ENCODE peak calls at places on chromosomes 12 and 14, in four cellular contexts. J, K, H and O are unnamed samples.
A peak's percentile ranks its signal among the peaks of the same experiment; 100 is the strongest.

GRCh38 chr12:65695077-65695865 is 129.0 kb upstream of the HMGA2 start:
- DNase-seq in H (no peak), J (peak; percentile 95), K (peak; percentile 63), O (no peak)

GRCh38 chr12:12088761-12089160 is 18.0 kb downstream of the BCL2L14 start:
- DNase-seq in H (no peak), J (no peak), K (peak; percentile 29), O (no peak)

GRCh38 chr12:120820885-120821510 is 83.2 kb downstream of the SPPL3 start:
- DNase-seq in H (no peak), K (no peak), J (no peak), O (no peak)

GRCh38 chr14:24113801-24114535 is 609 bp upstream of the DCAF11 start:
- DNase-seq in K (peak; percentile 94), J (peak; percentile 93), H (peak; percentile 62), O (peak; percentile 82)

GRCh38 chr12:15856097-15856982 is 25.8 kb upstream of the STRAP start:
- DNase-seq in J (no peak), K (peak; percentile 78), H (no peak), O (peak; percentile 31)

GRCh38 chr12:74424778-74425177 is 112.9 kb upstream of the ATXN7L3B start:
- DNase-seq in K (no peak), J (no peak), H (no peak), O (no peak)

GRCh38 chr12:67517181-67517887 is 131.2 kb upstream of the DYRK2 start:
- DNase-seq in H (no peak), J (peak; percentile 52), K (no peak), O (no peak)

GRCh38 chr14:76195003-76195402 is 43.3 kb downstream of the GPATCH2L start:
- DNase-seq in K (no peak), H (no peak), J (no peak), O (no peak)

GRCh38 chr12:49664167-49664566 is 40.8 kb downstream of the PRPF40B start:
- DNase-seq in J (no peak), K (no peak), H (no peak), O (no peak)

GRCh38 chr12:64019101-64019500 is 174.6 kb downstream of the SRGAP1 start:
- DNase-seq in H (no peak), K (no peak), J (no peak), O (no peak)

GRCh38 chr12:93127582-93128331 is 198.7 kb upstream of the EEA1 start:
- DNase-seq in H (no peak), K (peak; percentile 75), J (no peak), O (no peak)

GRCh38 chr14:20002319-20002718 is 356 bp downstream of the OR4Q2 start:
- DNase-seq in K (no peak), H (no peak), J (no peak), O (no peak)

GRCh38 chr14:41872906-41873305 is 266.2 kb downstream of the LRFN5 start:
- DNase-seq in H (no peak), J (no peak), K (no peak), O (no peak)

GRCh38 chr12:119444462-119445044 is 110.0 kb downstream of the CCDC60 start:
- DNase-seq in H (no peak), J (peak; percentile 25), K (peak; percentile 95), O (peak; percentile 34)

GRCh38 chr14:58426819-58427288 is 477 bp downstream of the TIMM9 start:
- DNase-seq in H (peak; percentile 38), J (peak; percentile 64), K (peak; percentile 87), O (peak; percentile 38)

GRCh38 chr14:36820111-36820709 is 158.6 kb downstream of the PAX9 start:
- DNase-seq in K (no peak), H (no peak), J (peak; percentile 2), O (no peak)

GRCh38 chr12:1853716-1854115 is 33.4 kb downstream of the LRTM2 start:
- DNase-seq in J (no peak), K (peak; percentile 36), H (no peak), O (no peak)

GRCh38 chr12:107225626-107226025 is 132.3 kb upstream of the CRY1 start:
- DNase-seq in H (no peak), K (peak; percentile 82), J (no peak), O (no peak)

GRCh38 chr12:32671930-32672785 is 6.9 kb upstream of the DNM1L start:
- DNase-seq in H (no peak), J (peak; percentile 53), K (peak; percentile 79), O (no peak)

GRCh38 chr12:91777268-91777997 is 368.2 kb downstream of the BTG1 start:
- DNase-seq in H (no peak), J (no peak), K (no peak), O (no peak)

GRCh38 chr12:108630481-108631207 is 3.0 kb downstream of the SELPLG start:
- DNase-seq in J (peak; percentile 82), H (no peak), K (no peak), O (no peak)

GRCh38 chr12:122888232-122888752 is 7.6 kb downstream of the VPS37B start:
- DNase-seq in K (peak; percentile 81), H (no peak), J (peak; percentile 49), O (no peak)

GRCh38 chr14:96016761-96017160 is 22.4 kb upstream of the C14orf132 start:
- DNase-seq in H (no peak), J (no peak), K (peak; percentile 71), O (no peak)

GRCh38 chr12:115452751-115453281 is 768.8 kb upstream of the TBX3 start:
- DNase-seq in J (no peak), K (peak; percentile 78), H (no peak), O (no peak)

GRCh38 chr14:62213516-62213915 is 451.3 kb downstream of the SNAPC1 start:
- DNase-seq in H (no peak), K (no peak), J (peak; percentile 13), O (no peak)

GRCh38 chr12:15664491-15664890 is 124.7 kb downstream of the EPS8 start:
- DNase-seq in J (no peak), H (no peak), K (no peak), O (no peak)

GRCh38 chr12:46386360-46386867 is 13.8 kb upstream of the SLC38A2 start:
- DNase-seq in J (no peak), K (no peak), H (no peak), O (no peak)
- H3K4me3 ChIP-seq in J (no peak overlapping the region), K (no peak overlapping the region), H (no peak overlapping the region), O (peak overlapping the region; percentile 18)

GRCh38 chr12:26242683-26243082 is 47.3 kb downstream of the SSPN start:
- DNase-seq in J (no peak), K (no peak), H (no peak), O (no peak)

GRCh38 chr12:26246483-26247164 is 51.3 kb downstream of the SSPN start:
- DNase-seq in J (no peak), K (no peak), H (no peak), O (no peak)

GRCh38 chr12:26244503-26244902 is 49.1 kb downstream of the SSPN start:
- DNase-seq in J (no peak), H (no peak), K (no peak), O (no peak)

GRCh38 chr12:26247873-26248272 is 52.5 kb downstream of the SSPN start:
- DNase-seq in K (no peak), H (no peak), J (no peak), O (no peak)

GRCh38 chr12:26245175-26245942 is 50.0 kb downstream of the SSPN start:
- DNase-seq in K (no peak), J (no peak), H (no peak), O (no peak)
- H3K4me3 ChIP-seq in K (no peak overlapping the region), J (no peak overlapping the region), H (no peak overlapping the region), O (no peak overlapping the region)

GRCh38 chr12:55049676-55050075 is 29.9 kb downstream of the NEUROD4 start:
- DNase-seq in J (no peak), K (no peak), H (no peak), O (no peak)
- H3K4me3 ChIP-seq in J (no peak overlapping the region), K (no peak overlapping the region), H (no peak overlapping the region), O (no peak overlapping the region)

GRCh38 chr12:123941485-123942276 is 30.9 kb downstream of the CCDC92 start:
- DNase-seq in H (no peak), J (no peak), K (no peak), O (no peak)
- H3K4me3 ChIP-seq in H (no peak overlapping the region), J (no peak overlapping the region), K (no peak overlapping the region), O (no peak overlapping the region)

GRCh38 chr14:71780822-71781221 is 151.4 kb upstream of the RGS6 start:
- DNase-seq in J (no peak), H (no peak), K (no peak), O (no peak)
- H3K4me3 ChIP-seq in J (no peak overlapping the region), H (no peak overlapping the region), K (no peak overlapping the region), O (no peak overlapping the region)

GRCh38 chr14:105528859-105529505 is 2.6 kb downstream of the TMEM121 start:
- DNase-seq in H (no peak), J (no peak), K (no peak), O (no peak)

GRCh38 chr14:105530446-105531087 is 4.2 kb downstream of the TMEM121 start:
- DNase-seq in J (no peak), H (no peak), K (no peak), O (no peak)

GRCh38 chr14:105528197-105528858 is 1.9 kb downstream of the TMEM121 start:
- DNase-seq in H (peak; percentile 78), J (peak; percentile 70), K (peak; percentile 88), O (no peak)

GRCh38 chr14:105531088-105531957 is 4.9 kb downstream of the TMEM121 start:
- DNase-seq in H (no peak), J (no peak), K (no peak), O (no peak)

DNA sequence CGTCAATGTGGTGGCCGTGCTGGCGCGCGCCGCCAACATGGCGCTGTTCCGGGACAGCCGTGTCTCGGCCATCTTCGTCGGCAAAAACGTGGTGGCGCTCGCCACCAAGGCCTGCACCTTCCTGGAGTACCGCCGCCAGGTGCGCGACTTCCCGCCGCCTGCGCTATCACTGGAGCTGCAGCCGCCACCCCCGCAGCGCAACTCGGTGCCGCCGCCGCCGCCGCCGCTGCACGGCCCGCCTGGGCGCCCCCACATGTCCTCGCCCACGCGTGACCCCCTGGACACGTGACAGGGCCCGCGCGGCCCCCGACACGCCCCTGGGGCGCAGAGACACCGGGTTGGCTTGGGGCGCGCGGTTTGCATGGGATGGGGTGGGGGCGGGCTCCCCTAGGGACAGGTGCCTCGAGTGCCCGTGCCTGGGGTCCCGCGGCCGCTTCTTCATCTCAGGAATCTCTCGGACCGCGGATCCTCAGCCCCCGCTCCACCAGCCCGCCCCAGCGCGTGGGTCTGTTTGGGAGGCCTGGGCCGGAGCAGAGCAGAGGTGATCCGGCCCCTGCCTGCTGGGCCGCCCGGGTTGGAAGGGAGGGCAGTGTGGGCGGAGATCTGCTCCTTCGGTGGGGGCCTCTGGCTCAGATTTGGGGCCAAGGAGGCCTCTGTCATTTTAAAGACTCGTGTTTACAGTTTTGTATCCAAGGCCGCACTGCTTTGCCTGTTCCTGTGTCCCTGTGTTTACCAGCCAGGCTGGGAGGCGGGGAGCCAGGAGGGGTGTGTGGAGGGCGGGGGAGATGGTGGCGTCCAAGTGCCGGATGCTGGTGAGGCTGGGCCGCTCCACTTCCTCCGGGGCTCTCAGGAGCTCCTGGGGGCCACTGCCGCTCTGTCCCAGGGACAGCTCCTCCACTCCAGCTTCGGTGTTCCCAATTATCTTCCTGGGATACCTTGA is 3.4 kb downstream of the TMEM121 start:
- DNase-seq in J (no peak), H (no peak), K (no peak), O (no peak)
- H3K4me3 ChIP-seq in J (no peak overlapping the region), H (peak overlapping the region; percentile 56), K (no peak overlapping the region), O (peak overlapping the region; percentile 27)

GRCh38 chr14:34741840-34742239 is 27.4 kb upstream of the CFL2 start:
- DNase-seq in K (no peak), H (no peak), J (no peak), O (no peak)

GRCh38 chr14:34742509-34743115 is 28.2 kb upstream of the CFL2 start:
- DNase-seq in H (no peak), J (no peak), K (no peak), O (no peak)
- H3K4me3 ChIP-seq in H (no peak overlapping the region), J (no peak overlapping the region), K (no peak overlapping the region), O (no peak overlapping the region)